ENCODE peak calls at places on chromosomes 5 and 9, in nine cellular contexts. L, M, V, J, X, T, B, U and C are unnamed samples.
A peak's percentile ranks its signal among the peaks of the same experiment; 100 is the strongest.

GRCh38 chr9:93813687-93814560 is 141.2 kb downstream of the BARX1 start:
- DNase-seq in L (no peak), M (no peak), V (no peak), J (peak; percentile 42), X (no peak), T (no peak), B (no peak), U (no peak), C (no peak)

GRCh38 chr5:10333154-10334006 is 20.1 kb upstream of the MARCHF6 start:
- DNase-seq in L (no peak), M (no peak), V (no peak), J (peak; percentile 45), X (no peak), T (peak; percentile 36), B (no peak), U (no peak), C (peak; percentile 75)

GRCh38 chr9:113468716-113469448 is 5.4 kb downstream of the RGS3 start:
- DNase-seq in L (no peak), M (no peak), V (no peak), J (no peak), X (no peak), T (no peak), B (no peak), U (no peak), C (no peak)

GRCh38 chr9:112166176-112167140 is 8.6 kb downstream of the SUSD1 start:
- DNase-seq in L (no peak), M (peak; percentile 74), V (no peak), J (no peak), X (no peak), T (peak; percentile 52), B (no peak), U (peak; percentile 35), C (no peak)

GRCh38 chr9:7980691-7981289 is 181.2 kb upstream of the DMAC1 start:
- DNase-seq in L (no peak), M (no peak), V (no peak), J (no peak), X (no peak), T (no peak), B (no peak), U (no peak), C (no peak)

GRCh38 chr5:73292816-73293459 is 119.9 kb downstream of the TMEM174 start:
- DNase-seq in L (no peak), M (no peak), V (no peak), J (no peak), X (no peak), T (no peak), B (no peak), U (no peak), C (no peak)

GRCh38 chr5:61184708-61185107 is 22.4 kb upstream of the SMIM15 start:
- DNase-seq in L (no peak), M (no peak), V (no peak), J (no peak), X (no peak), T (no peak), B (no peak), U (no peak), C (no peak)

GRCh38 chr5:54883374-54884194 is 101.8 kb downstream of the ESM1 start:
- DNase-seq in L (no peak), M (no peak), V (no peak), J (peak; percentile 34), X (no peak), T (no peak), B (no peak), U (no peak), C (peak; percentile 38)

GRCh38 chr5:5239191-5239590 is 99.1 kb downstream of the ADAMTS16 start:
- DNase-seq in L (no peak), M (no peak), V (no peak), J (no peak), X (no peak), T (no peak), B (no peak), U (no peak), C (no peak)

GRCh38 chr9:17436854-17437253 is 142.0 kb upstream of the SH3GL2 start:
- DNase-seq in L (no peak), M (no peak), V (no peak), J (no peak), X (no peak), T (no peak), B (no peak), U (no peak), C (no peak)

GRCh38 chr5:127306647-127307046 is 16.1 kb downstream of the MEGF10 start:
- DNase-seq in L (no peak), M (peak; percentile 29), V (no peak), J (no peak), X (no peak), T (no peak), B (peak; percentile 63), U (no peak), C (no peak)

GRCh38 chr5:68178579-68178978 is 37.0 kb upstream of the PIK3R1 start:
- DNase-seq in L (no peak), M (no peak), V (no peak), J (no peak), X (no peak), T (no peak), B (peak; percentile 64), U (no peak), C (no peak)

GRCh38 chr9:3436629-3437028 is 89.2 kb downstream of the RFX3 start:
- DNase-seq in L (no peak), M (no peak), V (no peak), J (no peak), X (no peak), T (no peak), B (peak; percentile 26), U (no peak), C (no peak)

GRCh38 chr9:16154570-16155078 is 601.8 kb downstream of the CCDC171 start:
- DNase-seq in L (peak; percentile 40), M (no peak), V (no peak), J (peak; percentile 49), X (peak; percentile 69), T (no peak), B (no peak), U (no peak), C (peak; percentile 58)

GRCh38 chr5:141172381-141173204 is at the start of gene PCDHB7:
- DNase-seq in L (no peak), M (no peak), V (peak; percentile 3), J (no peak), X (no peak), T (no peak), B (no peak), U (no peak), C (no peak)

GRCh38 chr5:150630016-150630415 is 10.4 kb upstream of the SYNPO start:
- DNase-seq in L (no peak), M (no peak), V (no peak), J (no peak), X (no peak), T (no peak), B (no peak), U (no peak), C (no peak)
- H3K4me3 ChIP-seq in L (no peak overlapping the region), M (no peak overlapping the region), V (no peak overlapping the region), J (no peak overlapping the region), X (no peak overlapping the region), T (no peak overlapping the region), B (no peak overlapping the region), U (no peak overlapping the region), C (no peak overlapping the region)

DNA sequence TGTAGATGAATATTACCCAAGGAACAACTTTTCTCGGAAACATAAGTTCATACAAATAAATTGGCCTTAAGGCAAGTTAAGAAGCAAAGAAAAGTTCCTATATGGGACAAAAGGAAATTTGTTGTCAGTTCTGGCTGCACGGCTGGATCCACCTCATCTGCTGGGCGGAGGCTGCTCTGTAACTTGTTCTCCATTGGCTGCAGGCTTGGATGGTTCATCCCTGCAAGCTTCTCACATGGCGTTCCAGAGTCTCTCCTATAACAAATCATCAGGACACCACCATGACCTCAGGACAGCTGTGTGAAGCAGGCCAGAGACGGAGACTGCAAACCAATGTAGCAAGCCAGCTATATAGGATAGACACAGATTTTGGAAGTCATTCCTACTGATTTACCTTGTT is 81.4 kb upstream of the DAB2 start:
- DNase-seq in L (no peak), M (no peak), V (no peak), J (no peak), X (no peak), T (no peak), B (no peak), U (no peak), C (no peak)
- H3K4me3 ChIP-seq in L (no peak overlapping the region), M (no peak overlapping the region), V (no peak overlapping the region), J (no peak overlapping the region), X (no peak overlapping the region), T (no peak overlapping the region), B (no peak overlapping the region), U (no peak overlapping the region), C (no peak overlapping the region)

DNA sequence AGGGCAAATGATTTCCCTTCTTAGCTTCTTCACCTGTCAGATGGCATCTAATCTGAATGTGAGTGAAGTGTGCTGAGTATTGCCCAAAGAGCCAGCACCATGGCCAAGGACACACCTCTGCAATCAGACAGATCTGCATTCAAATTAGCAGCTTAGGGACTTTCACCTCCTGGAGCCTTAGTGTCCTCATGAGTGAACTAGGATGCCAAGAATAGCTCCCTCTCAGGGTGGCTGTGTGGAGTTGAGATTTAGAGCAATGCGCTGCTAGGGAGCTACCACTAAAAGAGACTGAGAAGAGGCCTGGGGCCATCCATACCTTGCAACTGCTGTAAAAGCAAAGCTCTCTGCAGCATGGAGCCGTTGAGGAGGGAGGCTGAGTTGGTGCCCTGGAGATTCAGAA is 1.4 kb downstream of the CIZ1 start:
- DNase-seq in L (no peak), M (no peak), V (no peak), J (no peak), X (peak; percentile 28), T (no peak), B (no peak), U (no peak), C (no peak)
- H3K4me3 ChIP-seq in L (no peak overlapping the region), M (no peak overlapping the region), V (peak overlapping the region; percentile 76), J (no peak overlapping the region), X (no peak overlapping the region), T (no peak overlapping the region), B (peak overlapping the region; percentile 77), U (peak overlapping the region; percentile 74), C (no peak overlapping the region)

DNA sequence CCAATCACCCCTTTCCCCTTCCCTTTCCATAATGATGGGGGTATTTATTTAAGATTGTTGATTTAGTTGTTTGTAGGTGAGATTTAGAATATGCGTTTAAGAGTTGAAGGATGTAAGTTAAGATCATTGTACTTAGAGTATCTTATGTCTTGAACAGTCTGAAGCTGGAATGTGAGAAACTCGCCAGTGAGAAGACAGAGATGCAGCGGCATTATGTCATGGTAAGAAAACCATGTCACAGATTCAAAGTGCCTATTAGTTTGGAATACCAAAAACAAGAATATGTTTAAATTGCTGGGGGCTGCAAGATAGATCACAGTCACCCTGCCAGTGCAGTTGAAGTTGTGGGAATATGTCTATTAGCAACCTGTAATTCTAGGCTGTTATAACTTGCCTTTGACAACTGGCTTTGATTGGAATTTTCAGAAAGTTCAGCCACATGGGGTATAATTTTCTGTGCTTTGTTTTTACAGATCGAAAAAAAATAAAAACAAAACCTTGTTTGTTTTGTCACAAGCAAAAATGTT is 3.0 kb downstream of the TLE4 start:
- DNase-seq in L (no peak), M (no peak), V (no peak), J (no peak), X (no peak), T (no peak), B (no peak), U (no peak), C (no peak)
- H3K4me3 ChIP-seq in L (peak overlapping the region; percentile 1), M (no peak overlapping the region), V (no peak overlapping the region), J (peak overlapping the region; percentile 93), X (no peak overlapping the region), T (peak overlapping the region; percentile 52), B (peak overlapping the region; percentile 12), U (peak overlapping the region; percentile 77), C (no peak overlapping the region)